ENCODE peak calls at places on chromosomes 1 and 21, in nine cellular contexts. N is OCI-LY7, Z is fibroblast of mammary gland, Q is hepatocyte, H is fibroblast of lung, O is NB4, D is foreskin fibroblast, K is cardiac fibroblast, M is psoas muscle. T is an unnamed sample.

GRCh38 chr1:184745929-184746583 is 8.6 kb downstream of the EDEM3 start:
- DNase-seq in N (no peak), Q (no peak), O (peak; percentile 16), Z (no peak), D (no peak), K (no peak), M (no peak), H (no peak), T (no peak)

GRCh38 chr1:10714337-10715114 is 81.9 kb downstream of the CASZ1 start:
- DNase-seq in N (no peak), D (no peak), H (peak; percentile 42), M (no peak), Q (no peak), K (no peak), Z (no peak), O (no peak), T (no peak)

GRCh38 chr1:207748737-207749528 is 2.9 kb upstream of the CD46 start:
- DNase-seq in Z (no peak), O (peak; percentile 55), K (no peak), Q (no peak), M (no peak), N (peak; percentile 93), D (no peak), H (no peak), T (no peak)

GRCh38 chr1:159239551-159240220 is 35.0 kb downstream of the ACKR1 start:
- DNase-seq in M (no peak), N (no peak), Z (no peak), Q (no peak), O (no peak), D (no peak), K (no peak), H (no peak), T (no peak)

GRCh38 chr1:162564762-162565218 is 3.3 kb downstream of the UAP1 start:
- DNase-seq in O (peak; percentile 10), K (peak; percentile 30), M (no peak), Z (peak; percentile 34), N (no peak), D (no peak), H (peak; percentile 29), Q (no peak), T (no peak)

GRCh38 chr21:45417951-45418300 is 13.0 kb downstream of the COL18A1 start:
- DNase-seq in Z (no peak), D (no peak), K (no peak), H (no peak), Q (peak; percentile 5), M (peak; percentile 6), N (no peak), O (no peak), T (no peak)

GRCh38 chr1:242842094-242842493 is 317.6 kb upstream of the PLD5 start:
- DNase-seq in K (no peak), N (no peak), O (peak; percentile 15), H (no peak), Z (no peak), Q (no peak), M (no peak), D (no peak), T (no peak)

GRCh38 chr1:108610073-108610472 is 50.2 kb downstream of the EEIG2 start:
- DNase-seq in D (no peak), Q (no peak), N (no peak), H (peak; percentile 16), Z (no peak), O (no peak), M (no peak), K (no peak), T (no peak)

DNA sequence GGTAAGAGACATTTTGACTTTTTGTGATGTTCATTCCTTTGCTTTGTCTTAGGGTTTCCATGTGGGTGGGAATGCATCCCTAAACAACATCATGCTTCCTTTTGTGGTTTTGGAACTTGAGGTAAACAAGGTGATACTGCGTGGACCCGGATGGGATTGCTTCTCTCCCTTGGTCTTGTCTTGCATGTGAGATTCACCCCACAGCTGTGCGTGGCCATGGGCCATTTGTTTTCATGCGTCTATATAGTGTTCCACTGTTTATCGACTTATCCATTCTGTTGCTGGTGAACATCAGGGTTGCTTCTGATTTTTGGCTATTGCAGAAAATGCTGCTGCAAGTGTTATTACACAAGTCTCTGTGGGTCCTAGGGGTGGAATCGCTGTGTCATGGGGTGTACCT is 21.1 kb downstream of the CRYAA start:
- DNase-seq in H (no peak), O (no peak), M (no peak), Q (no peak), Z (no peak), N (no peak), K (no peak), D (no peak), T (no peak)
- TF ChIP-seq CTCF in H (no peak), O (no peak), M (no peak), Q (no peak), Z (no peak), N (no peak), K (no peak), D (no peak), T (no peak)

GRCh38 chr1:39268112-39268581 is 63.7 kb downstream of the MACF1 start:
- DNase-seq in O (no peak), H (peak; percentile 91), Z (peak; percentile 88), Q (peak; percentile 49), M (no peak), K (peak; percentile 87), N (no peak), D (peak; percentile 75), T (peak; percentile 63)

GRCh38 chr1:39269349-39269748 is 64.9 kb downstream of the MACF1 start:
- DNase-seq in Z (no peak), K (no peak), D (no peak), Q (no peak), M (no peak), N (peak; percentile 22), O (no peak), H (no peak), T (no peak)

GRCh38 chr1:39270368-39270767 is 65.9 kb downstream of the MACF1 start:
- DNase-seq in Z (no peak), D (no peak), Q (no peak), M (no peak), H (no peak), K (no peak), O (no peak), N (no peak), T (no peak)

GRCh38 chr1:39268906-39269305 is 64.4 kb downstream of the MACF1 start:
- DNase-seq in O (no peak), Z (no peak), H (peak; percentile 14), N (no peak), K (no peak), Q (peak; percentile 20), M (no peak), D (no peak), T (no peak)

GRCh38 chr1:39269791-39270342 is 65.4 kb downstream of the MACF1 start:
- DNase-seq in K (peak; percentile 77), Q (peak; percentile 37), N (peak; percentile 93), M (no peak), H (no peak), O (peak; percentile 78), Z (peak; percentile 87), D (peak; percentile 53), T (no peak)
- H3K4me3 ChIP-seq in K (no peak overlapping the region), Q (no peak overlapping the region), N (peak overlapping the region; percentile 40), M (no peak overlapping the region), H (no peak overlapping the region), O (no peak overlapping the region), Z (peak overlapping the region; percentile 20), D (peak overlapping the region; percentile 38), T (no peak overlapping the region)

GRCh38 chr1:174448964-174449363 is 1.2 kb downstream of the GPR52 start:
- DNase-seq in M (no peak), O (no peak), Q (no peak), H (peak; percentile 37), K (no peak), D (no peak), N (no peak), Z (peak; percentile 13), T (no peak)

GRCh38 chr1:174448531-174448883 is 743 bp downstream of the GPR52 start:
- DNase-seq in Z (no peak), N (no peak), Q (no peak), O (no peak), M (no peak), H (no peak), K (no peak), D (no peak), T (no peak)

GRCh38 chr1:174447866-174448530 is at the start of gene GPR52:
- DNase-seq in M (no peak), N (no peak), H (no peak), Q (no peak), D (no peak), K (no peak), O (no peak), Z (no peak), T (no peak)

GRCh38 chr1:174445817-174446216 is 1.9 kb upstream of the GPR52 start:
- DNase-seq in Z (no peak), K (no peak), H (peak; percentile 4), M (no peak), Q (no peak), N (no peak), O (no peak), D (no peak), T (no peak)

DNA sequence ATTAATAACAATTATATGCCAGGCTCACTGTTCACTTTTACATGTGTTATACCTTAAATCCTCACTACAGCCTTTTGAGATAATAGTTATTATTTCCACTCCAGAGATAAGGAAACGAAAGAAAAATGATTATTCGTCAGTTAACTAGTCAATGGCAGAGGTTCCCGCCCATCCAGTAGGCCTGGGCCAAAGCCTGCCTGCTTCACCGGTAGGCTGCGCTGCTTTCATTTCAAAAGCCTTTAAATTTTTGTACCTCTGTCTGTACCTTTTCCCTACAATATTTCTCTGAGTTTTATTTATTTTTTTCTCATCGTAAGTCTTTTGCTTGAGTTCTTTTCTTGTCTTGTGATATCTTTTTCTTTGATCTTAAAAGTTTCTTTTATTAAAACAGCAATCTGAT is 3.6 kb downstream of the GPR52 start:
- DNase-seq in K (no peak), M (no peak), O (no peak), N (no peak), H (no peak), Q (no peak), Z (no peak), D (no peak), T (no peak)
- TF ChIP-seq CTCF in K (no peak), M (no peak), O (no peak), N (no peak), H (no peak), Q (no peak), Z (no peak), D (no peak), T (no peak)

GRCh38 chr1:19467199-19468187 is 17.8 kb downstream of the CAPZB start:
- DNase-seq in N (no peak), Z (no peak), M (no peak), O (no peak), Q (peak; percentile 50), D (no peak), H (no peak), K (no peak), T (no peak)

GRCh38 chr1:19466112-19466561 is 19.2 kb downstream of the CAPZB start:
- DNase-seq in H (no peak), O (no peak), M (no peak), Q (no peak), Z (no peak), K (no peak), N (no peak), D (no peak), T (no peak)

GRCh38 chr1:19469004-19469403 is 16.3 kb downstream of the CAPZB start:
- DNase-seq in H (no peak), M (no peak), N (no peak), Z (no peak), K (no peak), Q (no peak), O (no peak), D (no peak), T (no peak)

GRCh38 chr1:19465650-19466049 is 19.7 kb downstream of the CAPZB start:
- DNase-seq in K (no peak), M (no peak), H (no peak), Q (no peak), N (no peak), O (no peak), Z (no peak), D (no peak), T (no peak)

GRCh38 chr1:19468397-19468956 is 16.9 kb downstream of the CAPZB start:
- DNase-seq in D (no peak), Q (peak; percentile 76), M (no peak), H (no peak), N (no peak), Z (no peak), O (peak; percentile 54), K (no peak), T (no peak)
- H3K4me3 ChIP-seq in D (no peak overlapping the region), Q (no peak overlapping the region), M (peak overlapping the region; percentile 2), H (no peak overlapping the region), N (no peak overlapping the region), Z (no peak overlapping the region), O (no peak overlapping the region), K (no peak overlapping the region), T (no peak overlapping the region)